ENCODE peak calls at places on chromosomes 3 and 15, in six cellular contexts. V is transverse colon, N is esophagus muscularis mucosa, I is PC-3, R is cardiac muscle cell, Q is K562. Z is an unnamed sample.

GRCh38 chr15:65824031-65824743 is 32.1 kb upstream of the DENND4A start:
- DNase-seq in N (no peak), R (peak; percentile 82), I (peak; percentile 69), Q (peak; percentile 88), V (peak; percentile 58), Z (no peak)

GRCh38 chr3:13626915-13627460 is 78.1 kb downstream of the FBLN2 start:
- DNase-seq in R (no peak), N (no peak), I (no peak), Q (no peak), V (no peak), Z (no peak)

GRCh38 chr3:187287231-187287630 is 4.3 kb downstream of the MASP1 start:
- DNase-seq in N (no peak), Q (no peak), V (no peak), R (no peak), I (no peak), Z (no peak)

GRCh38 chr3:119783883-119784282 is 2.0 kb downstream of the NR1I2 start:
- DNase-seq in R (peak; percentile 34), Q (no peak), I (no peak), V (no peak), N (no peak), Z (no peak)

GRCh38 chr15:78351539-78351938 is 11.4 kb downstream of the CRABP1 start:
- DNase-seq in N (no peak), R (no peak), V (no peak), I (no peak), Q (no peak), Z (no peak)

GRCh38 chr15:80839764-80840130 is 60.6 kb downstream of the CEMIP start:
- DNase-seq in R (no peak), Q (no peak), N (no peak), I (no peak), V (peak; percentile 13), Z (no peak)

GRCh38 chr15:63200464-63201242 is 11.2 kb downstream of the RAB8B start:
- DNase-seq in Q (peak; percentile 66), V (no peak), N (no peak), R (no peak), I (no peak), Z (no peak)

GRCh38 chr3:96869316-96869715 is 54.9 kb downstream of the EPHA6 start:
- DNase-seq in Q (no peak), I (no peak), R (no peak), V (no peak), N (no peak), Z (no peak)

GRCh38 chr3:148930785-148931184 is 60.6 kb upstream of the GYG1 start:
- DNase-seq in R (no peak), V (no peak), N (no peak), I (peak; percentile 67), Q (no peak), Z (no peak)

GRCh38 chr15:39684215-39684614 is 98.4 kb downstream of the FSIP1 start:
- DNase-seq in Q (no peak), R (no peak), I (no peak), V (no peak), N (no peak), Z (no peak)

GRCh38 chr3:78163379-78163778 is 1123.5 kb downstream of the ROBO2 start:
- DNase-seq in N (no peak), Q (no peak), V (no peak), I (no peak), R (no peak), Z (no peak)

GRCh38 chr3:196024968-196025367 is 56.9 kb downstream of the TFRC start:
- DNase-seq in N (no peak), R (no peak), Q (no peak), I (no peak), V (no peak), Z (no peak)

GRCh38 chr15:64009798-64010241 is 36.5 kb downstream of the DAPK2 start:
- DNase-seq in Q (no peak), N (no peak), I (peak; percentile 83), V (no peak), R (no peak), Z (peak; percentile 69)

GRCh38 chr3:71109977-71110285 is 473.6 kb downstream of the FOXP1 start:
- DNase-seq in V (no peak), R (no peak), I (no peak), N (no peak), Q (no peak), Z (no peak)

GRCh38 chr3:144942093-144942492 is 970.5 kb downstream of the DIPK2A start:
- DNase-seq in I (peak; percentile 68), Q (no peak), R (no peak), V (no peak), N (no peak), Z (no peak)

GRCh38 chr3:127464642-127465041 is 125.9 kb downstream of the TPRA1 start:
- DNase-seq in N (no peak), V (peak; percentile 38), Q (no peak), I (no peak), R (no peak), Z (no peak)

GRCh38 chr3:153463895-153464294 is 301.9 kb downstream of the RAP2B start:
- DNase-seq in V (no peak), R (no peak), Q (no peak), N (no peak), I (no peak), Z (no peak)

GRCh38 chr15:91853501-91853967 is at the start of gene SLCO3A1:
- DNase-seq in Q (peak; percentile 12), R (peak; percentile 77), V (peak; percentile 79), I (no peak), N (peak; percentile 93), Z (peak; percentile 75)

GRCh38 chr3:111392911-111393351 is 149.1 kb upstream of the CD96 start:
- DNase-seq in Q (no peak), V (no peak), I (peak; percentile 55), R (no peak), N (no peak), Z (peak; percentile 70)

GRCh38 chr15:66912441-66912840 is 153.0 kb upstream of the SMAD3 start:
- DNase-seq in R (no peak), V (no peak), Q (no peak), I (no peak), N (no peak), Z (no peak)

GRCh38 chr15:26662226-26662750 is 110.6 kb downstream of the GABRB3 start:
- DNase-seq in R (no peak), I (no peak), N (no peak), V (no peak), Q (no peak), Z (no peak)

GRCh38 chr3:17742092-17742836 is at the start of gene TBC1D5:
- DNase-seq in I (peak; percentile 99), R (peak; percentile 99), Q (peak; percentile 99), V (peak; percentile 96), N (peak; percentile 98), Z (peak; percentile 63)

GRCh38 chr3:38097446-38098375 is 39.2 kb downstream of the ACAA1 start:
- DNase-seq in Q (no peak), N (no peak), V (no peak), R (no peak), I (no peak), Z (no peak)

GRCh38 chr3:62529230-62529629 is 155.9 kb upstream of the FEZF2 start:
- DNase-seq in R (peak; percentile 37), V (peak; percentile 26), Q (peak; percentile 24), I (peak; percentile 31), N (no peak), Z (no peak)

GRCh38 chr15:25329685-25330084 is 109.1 kb downstream of the UBE3A start:
- DNase-seq in I (no peak), N (no peak), Q (no peak), R (no peak), V (no peak), Z (no peak)

GRCh38 chr3:42397644-42398043 is 12.8 kb downstream of the LYZL4 start:
- DNase-seq in N (no peak), R (no peak), Q (no peak), V (no peak), I (no peak), Z (no peak)

GRCh38 chr15:70853855-70854668 is at the start of gene LARP6:
- DNase-seq in Q (no peak), N (peak; percentile 91), I (peak; percentile 48), R (peak; percentile 62), V (peak; percentile 27), Z (no peak)

GRCh38 chr15:63059075-63059474 is 16.5 kb downstream of the TPM1 start:
- DNase-seq in I (no peak), V (no peak), Q (no peak), N (no peak), R (no peak), Z (no peak)

GRCh38 chr3:160553829-160554228 is 11.5 kb downstream of the KPNA4 start:
- DNase-seq in Q (no peak), R (no peak), N (no peak), V (no peak), I (no peak), Z (no peak)

GRCh38 chr3:2940062-2940461 is 170.1 kb downstream of the IL5RA start:
- DNase-seq in V (no peak), R (no peak), Q (no peak), I (no peak), N (no peak), Z (no peak)

GRCh38 chr15:66875588-66876422 is 173.8 kb downstream of the SMAD6 start:
- DNase-seq in R (no peak), V (no peak), Q (no peak), I (no peak), N (peak; percentile 91), Z (no peak)

DNA sequence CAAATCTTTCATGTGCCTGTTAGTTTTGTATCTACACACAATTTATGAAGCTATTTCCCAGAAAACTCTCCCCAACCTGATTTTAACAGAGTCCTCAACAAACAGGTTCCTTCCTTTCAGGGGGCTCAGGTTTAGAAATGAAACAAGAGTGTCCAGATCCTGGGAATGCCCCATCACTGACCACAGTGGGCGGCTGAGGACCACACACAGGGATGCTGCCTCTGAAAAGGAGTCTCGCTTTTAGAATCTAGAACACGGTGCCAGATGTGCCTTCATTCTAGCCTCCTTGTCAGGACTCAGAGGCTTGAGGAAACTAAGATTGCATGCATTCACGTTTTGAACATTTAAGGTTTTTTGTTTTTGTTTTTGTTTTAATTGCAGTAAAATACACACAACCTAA is 115.0 kb downstream of the FOXB1 start:
- DNase-seq in V (no peak), N (peak; percentile 62), R (no peak), I (no peak), Q (no peak), Z (no peak)
- H3K27me3 ChIP-seq in V (peaks cover 40% of the 10 kb centered on the region), N (no peaks in the 10 kb centered on the region), R (peaks cover 39% of the 10 kb centered on the region), I (no peaks in the 10 kb centered on the region), Q (no peaks in the 10 kb centered on the region), Z (no peaks in the 10 kb centered on the region)

GRCh38 chr15:90394074-90394473 is 6.0 kb downstream of the IQGAP1 start:
- DNase-seq in V (peak; percentile 64), Q (no peak), I (no peak), N (no peak), R (no peak), Z (no peak)
- H3K4me3 ChIP-seq in V (no peak overlapping the region), Q (no peak overlapping the region), I (no peak overlapping the region), N (no peak overlapping the region), R (no peak overlapping the region), Z (no peak overlapping the region)

DNA sequence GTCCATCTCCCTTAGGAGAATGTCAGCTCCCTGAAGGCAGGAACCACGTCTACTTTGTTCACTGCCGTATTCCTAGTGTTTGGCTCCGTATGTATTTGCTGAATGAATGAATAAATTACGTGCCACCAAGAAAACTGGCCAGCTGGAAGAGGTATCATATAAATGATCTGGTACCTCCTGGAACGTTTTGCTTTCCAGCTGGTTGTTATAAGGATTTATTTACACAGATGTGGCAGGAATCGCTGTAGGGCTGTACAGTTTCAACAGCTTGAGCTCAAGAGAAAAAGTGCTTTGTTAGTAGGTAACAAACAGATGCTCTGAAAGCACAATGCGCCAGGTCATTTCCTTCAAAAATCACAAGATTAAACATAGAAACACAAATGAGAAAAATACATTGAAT is 108.8 kb upstream of the ATP2B2 start:
- DNase-seq in Q (no peak), N (no peak), V (no peak), R (no peak), I (no peak), Z (no peak)
- H3K27me3 ChIP-seq in Q (peaks cover 19% of the 10 kb centered on the region), N (no peaks in the 10 kb centered on the region), V (no peaks in the 10 kb centered on the region), R (peaks cover 20% of the 10 kb centered on the region), I (peaks cover 63% of the 10 kb centered on the region), Z (no peaks in the 10 kb centered on the region)

GRCh38 chr3:182450942-182451607 is 342.2 kb upstream of the ATP11B start:
- DNase-seq in N (no peak), I (no peak), V (no peak), Q (no peak), R (no peak), Z (no peak)
- H3K4me3 ChIP-seq in N (no peak overlapping the region), I (no peak overlapping the region), V (no peak overlapping the region), Q (no peak overlapping the region), R (no peak overlapping the region), Z (no peak overlapping the region)

Z was measured in CD8-positive, alpha-beta T cell.